ENCODE peak calls at places on chromosomes 12 and 14, in four cellular contexts. L is IMR-90, A is breast epithelium, I is transverse colon. R is an unnamed sample.
A peak's percentile ranks its signal among the peaks of the same experiment; 100 is the strongest.

GRCh38 chr14:63867926-63868921 is 15.4 kb downstream of the SYNE2 start:
- DNase-seq in L (peak; percentile 23), A (no peak), I (no peak), R (no peak)

GRCh38 chr14:47675489-47676300 is at the start of gene MDGA2:
- DNase-seq in L (no peak), A (no peak), I (no peak), R (no peak)

GRCh38 chr12:110224379-110225304 is 56.4 kb upstream of the ATP2A2 start:
- DNase-seq in L (peak; percentile 89), A (peak; percentile 30), I (no peak), R (no peak)

GRCh38 chr12:20525064-20525610 is 156.8 kb downstream of the PDE3A start:
- DNase-seq in L (peak; percentile 57), A (no peak), I (no peak), R (no peak)

GRCh38 chr14:84252706-84253105 is 1277.2 kb upstream of the FLRT2 start:
- DNase-seq in L (no peak), A (no peak), I (no peak), R (no peak)

GRCh38 chr12:46088040-46088439 is 97.7 kb upstream of the SCAF11 start:
- DNase-seq in L (no peak), A (no peak), I (no peak), R (no peak)

GRCh38 chr14:96363751-96364336 is 518 bp downstream of the GSKIP start:
- DNase-seq in L (peak; percentile 31), A (peak; percentile 22), I (peak; percentile 79), R (peak; percentile 56)

GRCh38 chr12:124392271-124392990 is 97.5 kb downstream of the RFLNA start:
- DNase-seq in L (peak; percentile 45), A (no peak), I (peak; percentile 40), R (peak; percentile 64)

GRCh38 chr12:113860059-113860820 is 105.9 kb downstream of the RBM19 start:
- DNase-seq in L (no peak), A (no peak), I (no peak), R (no peak)

GRCh38 chr12:116556964-116557706 is 2.0 kb upstream of the MAP1LC3B2 start:
- DNase-seq in L (peak; percentile 26), A (peak; percentile 63), I (no peak), R (no peak)

GRCh38 chr12:3655331-3655900 is 97.5 kb downstream of the CRACR2A start:
- DNase-seq in L (no peak), A (no peak), I (no peak), R (no peak)

GRCh38 chr14:106039400-106039799 is 513.0 kb downstream of the TMEM121 start:
- DNase-seq in L (no peak), A (no peak), I (peak; percentile 29), R (no peak)

GRCh38 chr14:89660183-89660582 is 243.2 kb upstream of the FOXN3 start:
- DNase-seq in L (peak; percentile 84), A (no peak), I (no peak), R (peak; percentile 23)

GRCh38 chr12:97912943-97913342 is 450.3 kb downstream of the RMST start:
- DNase-seq in L (no peak), A (peak; percentile 74), I (no peak), R (no peak)

GRCh38 chr12:70398002-70398401 is 31.9 kb downstream of the KCNMB4 start:
- DNase-seq in L (no peak), A (no peak), I (no peak), R (no peak)

GRCh38 chr12:67358686-67359374 is 89.7 kb downstream of the CAND1 start:
- DNase-seq in L (peak; percentile 83), A (no peak), I (no peak), R (no peak)

GRCh38 chr12:3342051-3342450 is 149.0 kb upstream of the PRMT8 start:
- DNase-seq in L (peak; percentile 4), A (no peak), I (no peak), R (peak; percentile 60)

GRCh38 chr14:85454183-85454813 is 75.6 kb upstream of the FLRT2 start:
- DNase-seq in L (no peak), A (no peak), I (no peak), R (peak; percentile 48)

GRCh38 chr14:28954025-28954424 is 187.4 kb downstream of the FOXG1 start:
- DNase-seq in L (no peak), A (no peak), I (no peak), R (no peak)

GRCh38 chr12:57127101-57127709 is 1.1 kb upstream of the LRP1 start:
- DNase-seq in L (no peak), A (peak; percentile 78), I (peak; percentile 90), R (peak; percentile 83)

GRCh38 chr14:90384543-90384911 is 12.3 kb upstream of the CALM1 start:
- DNase-seq in L (peak; percentile 46), A (no peak), I (no peak), R (no peak)

GRCh38 chr12:100339071-100339470 is 17.8 kb upstream of the SLC17A8 start:
- DNase-seq in L (no peak), A (no peak), I (no peak), R (no peak)

GRCh38 chr14:78848234-78848820 is 678.2 kb downstream of the NRXN3 start:
- DNase-seq in L (peak; percentile 31), A (peak; percentile 18), I (peak; percentile 15), R (peak; percentile 21)

GRCh38 chr14:67908061-67908767 is 88.6 kb downstream of the RAD51B start:
- DNase-seq in L (peak; percentile 53), A (no peak), I (no peak), R (no peak)

GRCh38 chr12:120928864-120929652 is 24.9 kb upstream of the SPPL3 start:
- DNase-seq in L (no peak), A (peak; percentile 83), I (peak; percentile 67), R (peak; percentile 75)

GRCh38 chr14:91373591-91374245 is 43.9 kb downstream of the CCDC88C start:
- DNase-seq in L (no peak), A (no peak), I (no peak), R (no peak)

GRCh38 chr12:91852646-91853045 is 293.0 kb downstream of the BTG1 start:
- DNase-seq in L (no peak), A (no peak), I (no peak), R (no peak)

GRCh38 chr12:24135158-24135850 is 185.8 kb upstream of the SOX5 start:
- DNase-seq in L (peak; percentile 43), A (no peak), I (no peak), R (no peak)

GRCh38 chr14:105537580-105538474 is 11.4 kb downstream of the TMEM121 start:
- DNase-seq in L (no peak), A (no peak), I (peak; percentile 62), R (peak; percentile 74)

GRCh38 chr14:53532871-53533270 is 379.7 kb upstream of the DDHD1 start:
- DNase-seq in L (no peak), A (no peak), I (no peak), R (no peak)

GRCh38 chr12:88305491-88305890 is 163.4 kb downstream of the TMTC3 start:
- DNase-seq in L (no peak), A (no peak), I (no peak), R (no peak)

DNA sequence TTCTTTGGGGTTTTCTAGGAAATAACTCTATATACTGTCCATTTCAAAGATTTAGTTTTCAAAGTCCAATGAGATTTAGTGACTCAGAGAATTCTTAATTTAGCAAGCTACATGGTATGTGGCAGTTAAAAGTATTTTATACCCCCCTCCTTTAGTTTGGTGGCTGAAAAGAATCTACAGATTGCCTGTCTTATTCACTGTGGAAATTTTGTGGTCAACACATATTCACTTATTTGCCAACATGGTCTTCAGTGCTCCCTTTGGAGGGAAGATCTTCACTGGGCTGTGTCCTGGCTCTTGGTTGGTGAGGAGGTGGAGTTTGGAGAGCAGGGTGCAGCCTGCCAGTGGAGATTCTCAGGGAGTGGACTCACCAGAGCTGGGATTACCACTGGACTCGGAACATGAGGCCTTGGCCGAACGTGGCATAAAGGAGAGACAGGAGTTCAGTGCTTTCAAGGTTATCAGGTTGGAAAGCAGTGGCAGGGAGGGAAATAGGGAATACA is 39.8 kb downstream of the SAMD4A start:
- DNase-seq in L (peak; percentile 83), A (no peak), I (no peak), R (no peak)
- H3K4me3 ChIP-seq in L (no peak overlapping the region), A (no peak overlapping the region), I (no peak overlapping the region), R (no peak overlapping the region)

GRCh38 chr14:103512701-103513611 is 9.7 kb downstream of the CKB start:
- DNase-seq in L (peak; percentile 80), A (peak; percentile 95), I (peak; percentile 69), R (peak; percentile 68)
- TF ChIP-seq CTCF in L (no peak), A (no peak), I (no peak), R (no peak)

DNA sequence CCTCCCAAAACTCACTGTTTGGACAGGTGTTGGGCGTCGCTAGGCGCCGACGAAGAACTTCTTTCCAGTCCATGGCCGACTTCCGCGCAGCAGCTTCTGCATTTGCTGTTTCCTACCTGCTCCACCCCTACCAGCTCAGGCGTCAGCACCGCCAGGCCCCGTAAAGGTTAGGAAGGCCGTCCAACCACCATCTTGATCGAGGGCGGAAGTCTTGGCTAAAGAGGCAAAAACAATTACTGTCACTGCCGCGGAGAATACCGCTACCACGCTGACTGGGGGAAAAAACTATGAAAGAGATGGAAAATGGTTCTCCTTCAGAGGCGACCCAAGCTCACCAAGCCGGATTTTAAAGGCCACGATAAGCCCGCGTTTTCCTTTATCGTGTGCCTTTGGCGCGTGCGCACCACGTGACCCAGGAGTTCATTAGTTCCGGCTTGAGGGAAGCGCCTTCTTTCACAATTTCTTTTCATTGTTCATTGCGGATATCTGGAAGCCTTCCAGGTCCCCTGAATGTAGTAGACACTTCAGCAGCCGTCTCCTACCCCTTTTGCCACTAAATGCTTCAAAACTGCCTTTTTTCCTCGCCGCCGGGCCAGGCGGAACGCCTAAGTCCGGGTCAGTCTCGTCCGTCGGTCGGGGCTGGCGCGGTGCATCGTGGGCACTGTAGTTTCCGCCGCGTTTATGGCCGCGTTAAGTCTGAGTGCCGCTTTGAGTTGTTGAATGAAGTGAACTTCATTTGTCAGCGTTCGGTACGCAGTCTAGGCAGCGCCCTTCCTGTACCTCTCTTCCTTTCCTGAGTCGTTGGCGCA is at the start of the genes PPP2R3C and PRORP:
- DNase-seq in L (peak; percentile 94), A (peak; percentile 95), I (peak; percentile 93), R (peak; percentile 94)
- TF ChIP-seq POLR2A in L (peak; percentile 54), A (no peak), I (peak; percentile 59), R (peak; percentile 62)

GRCh38 chr12:6927999-6928702 is 392 bp downstream of the ATN1 start:
- DNase-seq in L (no peak), A (no peak), I (no peak), R (peak; percentile 40)
- H3K4me3 ChIP-seq in L (peak overlapping the region; percentile 93), A (peak overlapping the region; percentile 94), I (peak overlapping the region; percentile 97), R (peak overlapping the region; percentile 50)

DNA sequence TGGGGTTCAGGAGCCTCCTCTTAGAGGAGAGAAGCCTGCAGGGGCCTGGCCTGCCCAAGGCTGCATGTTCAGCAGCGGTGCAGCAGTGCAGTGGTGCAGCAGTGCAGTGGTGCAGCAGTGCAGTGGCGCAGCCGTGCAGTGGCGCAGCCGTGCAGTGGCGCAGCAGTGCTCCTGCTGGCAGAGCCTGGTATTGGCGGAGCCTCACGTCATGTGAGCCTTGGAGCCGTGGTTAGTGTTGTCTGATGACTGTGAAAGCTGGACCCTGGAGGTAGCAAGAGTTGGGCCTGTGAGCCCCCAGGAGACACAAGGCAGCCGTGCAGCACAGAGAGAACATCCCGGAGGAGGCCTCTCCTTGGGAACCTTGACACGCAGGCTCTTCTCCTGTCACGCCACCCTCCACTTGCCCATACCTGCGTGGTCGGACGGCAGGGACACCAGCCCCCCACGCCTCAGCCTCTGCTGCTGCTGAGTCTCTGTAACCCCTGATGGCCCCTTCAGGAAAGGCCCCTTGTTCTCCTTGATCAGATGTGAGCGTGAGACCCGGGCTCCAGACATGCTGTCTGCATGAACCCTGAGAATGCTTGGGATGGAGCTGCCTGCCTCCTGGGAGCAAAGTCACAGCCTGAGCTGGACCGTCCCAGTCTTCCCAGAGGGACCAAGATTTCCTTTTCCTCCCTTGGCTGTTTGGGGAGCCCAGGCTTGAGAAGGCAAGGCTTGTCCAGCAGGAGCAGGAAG is 193.7 kb downstream of the KIF26A start:
- DNase-seq in L (no peak), A (no peak), I (no peak), R (no peak)
- TF ChIP-seq CTCF in L (no peak), A (no peak), I (no peak), R (no peak)